ENCODE peak calls at places on chromosomes 7 and 10, in four cellular contexts. F is GM12865, X is esophagus muscularis mucosa, Z is fibroblast of lung. I is an unnamed sample.

GRCh38 chr10:73263948-73264347 is 11.5 kb upstream of the MRPS16 start:
- DNase-seq in X (no peak), F (peak), Z (peak), I (no peak)

GRCh38 chr7:123649956-123650355 is 5.7 kb upstream of the LMOD2 start:
- DNase-seq in F (no peak), X (no peak), Z (peak), I (no peak)

GRCh38 chr7:1458676-1459511 is at the start of gene MICALL2:
- DNase-seq in X (no peak), Z (peak), F (no peak), I (peak)

GRCh38 chr10:24737001-24737400 is 13.3 kb upstream of the ARHGAP21 start:
- DNase-seq in Z (no peak), F (no peak), X (no peak), I (no peak)

GRCh38 chr7:33423646-33424020 is 294.3 kb downstream of the BBS9 start:
- DNase-seq in F (peak), Z (no peak), X (no peak), I (no peak)

GRCh38 chr10:13241613-13242012 is 7.4 kb upstream of the UCMA start:
- DNase-seq in Z (no peak), X (no peak), F (no peak), I (no peak)

GRCh38 chr10:113283189-113283588 is 269.7 kb upstream of the HABP2 start:
- DNase-seq in F (no peak), X (no peak), Z (no peak), I (no peak)

GRCh38 chr7:90625562-90625961 is 29.4 kb downstream of the CDK14 start:
- DNase-seq in Z (peak), X (no peak), F (no peak), I (peak)

GRCh38 chr7:30353932-30354607 is 69.7 kb downstream of the ZNRF2 start:
- DNase-seq in Z (no peak), F (no peak), X (no peak), I (no peak)

GRCh38 chr7:30351274-30351673 is 66.9 kb downstream of the ZNRF2 start:
- DNase-seq in X (no peak), F (no peak), Z (no peak), I (no peak)

GRCh38 chr7:30353532-30353931 is 69.1 kb downstream of the ZNRF2 start:
- DNase-seq in Z (no peak), F (no peak), X (no peak), I (no peak)

GRCh38 chr7:30351724-30352123 is 67.3 kb downstream of the ZNRF2 start:
- DNase-seq in Z (no peak), X (no peak), F (no peak), I (peak)

DNA sequence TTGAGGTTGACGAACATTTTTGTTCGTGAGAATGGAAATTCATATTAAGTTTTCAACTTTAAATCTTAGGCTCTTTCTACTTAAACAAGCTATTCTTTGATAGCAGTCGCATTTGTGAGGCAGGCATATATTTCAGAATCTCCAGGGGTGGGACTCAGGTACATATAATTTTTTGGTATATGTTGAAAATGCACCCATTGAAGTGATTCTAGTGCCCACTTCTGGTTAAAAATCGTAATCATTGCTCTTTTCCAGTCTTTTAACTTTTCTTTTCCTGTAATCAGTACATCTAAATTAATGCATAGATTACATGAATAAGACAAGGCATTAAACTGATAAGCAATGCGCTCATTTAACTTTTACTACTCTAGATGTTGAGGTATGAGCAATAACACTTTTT is 67.8 kb downstream of the ZNRF2 start:
- DNase-seq in F (peak), X (no peak), Z (no peak), I (no peak)
- H3K4me3 ChIP-seq in F (no peak), X (no peak), Z (no peak), I (no peak)

GRCh38 chr10:127919418-127920191 is 12.7 kb downstream of the PTPRE start:
- DNase-seq in X (peak), Z (peak), F (no peak), I (no peak)
- TF ChIP-seq CTCF in X (no peak), Z (peak), F (no peak), I (peak)

GRCh38 chr10:102435529-102436233 is 3.3 kb upstream of the CUEDC2 start:
- DNase-seq in F (no peak), Z (no peak), X (no peak), I (no peak)
- H3K4me3 ChIP-seq in F (peak), Z (peak), X (peak), I (no peak)

DNA sequence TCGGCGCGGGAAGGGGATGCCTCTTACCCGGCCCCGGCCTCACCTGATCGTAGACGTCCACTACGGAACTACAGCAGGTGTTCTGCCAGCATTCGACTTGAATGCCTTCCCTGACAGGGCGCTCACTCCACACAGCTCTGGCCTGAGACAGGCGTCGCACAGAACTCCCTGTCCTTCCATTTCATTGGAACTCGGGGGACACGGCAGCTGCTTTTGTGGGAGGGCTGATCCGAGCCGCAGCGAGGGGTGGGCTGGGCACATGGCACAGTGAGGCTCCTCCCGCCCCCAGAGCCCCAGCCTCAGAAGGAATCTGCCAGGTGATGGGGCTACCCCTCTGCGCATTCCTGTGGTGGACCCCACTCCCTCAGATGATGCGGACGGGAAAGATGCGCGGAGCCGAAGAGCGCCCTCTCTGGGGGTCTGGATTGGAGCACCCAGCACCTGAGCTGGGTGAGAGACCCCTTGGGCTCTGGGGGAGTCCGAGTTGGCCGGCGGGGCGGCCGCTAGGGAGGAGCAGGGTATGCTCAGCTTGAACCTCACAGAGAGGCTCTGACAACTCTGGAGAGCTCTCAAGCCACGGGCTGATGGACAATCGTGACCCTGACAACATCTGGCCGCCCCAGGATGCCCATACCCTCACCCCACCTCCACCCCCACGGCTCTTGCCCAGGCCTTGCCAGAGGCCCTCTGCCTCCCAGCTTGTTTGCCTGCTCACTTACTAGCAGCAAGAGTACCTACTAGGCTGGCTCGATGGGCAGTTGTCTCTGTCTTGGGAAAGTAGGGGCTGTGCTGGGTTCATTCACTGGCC is 36.6 kb downstream of the RASGEF1A start:
- DNase-seq in Z (no peak), F (no peak), X (no peak), I (no peak)
- TF ChIP-seq CTCF in Z (no peak), F (no peak), X (no peak), I (peak)

GRCh38 chr7:2644514-2645273 is 12.9 kb downstream of the TTYH3 start:
- DNase-seq in X (no peak), Z (no peak), F (no peak), I (no peak)
- H3K4me3 ChIP-seq in X (no peak), Z (no peak), F (no peak), I (no peak)

DNA sequence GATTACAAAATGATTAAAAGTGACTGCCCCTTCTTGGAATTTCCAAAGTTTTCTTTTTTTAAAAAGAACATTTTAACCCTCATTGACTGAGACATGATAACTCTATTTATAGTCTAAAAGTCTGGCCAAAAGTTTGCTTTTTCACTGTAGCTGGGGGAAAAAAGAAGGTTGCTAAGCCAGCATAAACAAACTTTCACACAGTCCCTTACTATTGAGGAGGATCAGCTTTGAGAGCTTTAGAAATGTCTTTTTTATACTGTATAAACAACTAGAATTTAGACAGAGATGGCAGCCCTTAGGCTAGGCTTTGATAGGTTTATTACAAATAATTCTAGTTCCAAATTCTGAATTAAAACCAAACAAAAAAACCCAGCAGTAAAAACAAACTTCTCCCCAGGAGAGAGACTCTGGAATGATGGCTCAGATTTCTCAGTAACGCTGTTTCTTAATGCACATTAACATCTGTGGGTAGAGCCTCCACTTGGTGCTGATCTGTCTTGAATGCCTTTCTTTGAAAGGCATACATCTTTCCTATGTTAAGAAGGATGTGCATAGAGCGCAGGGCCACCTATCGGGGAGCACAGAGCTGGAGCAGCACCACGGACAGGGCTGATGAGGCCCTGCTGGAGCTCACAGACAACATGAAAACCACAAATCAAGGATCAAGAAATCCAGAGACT is 100.9 kb upstream of the PDLIM1 start:
- DNase-seq in Z (peak), F (peak), X (no peak), I (no peak)
- TF ChIP-seq CTCF in Z (peak), F (no peak), X (no peak), I (peak)

DNA sequence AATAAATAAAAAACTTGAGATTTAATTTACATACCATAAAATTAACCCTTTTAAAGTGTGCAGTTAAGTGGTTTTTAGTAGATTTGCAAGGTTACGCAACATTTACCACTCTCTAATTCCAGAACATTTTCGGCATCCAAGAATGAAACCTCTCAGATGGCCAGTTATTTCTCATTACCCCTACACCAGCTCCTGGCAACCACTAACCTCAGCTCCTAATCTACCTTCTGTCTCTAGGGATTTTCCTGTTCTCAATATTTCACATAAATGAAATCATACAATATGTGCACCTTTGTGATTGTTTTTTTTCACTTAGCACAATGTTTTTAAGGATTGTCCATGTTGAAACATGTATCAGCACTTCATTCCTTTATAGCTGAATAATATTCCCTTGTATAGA is 45.1 kb downstream of the INPP5F start:
- DNase-seq in Z (peak), F (no peak), X (no peak), I (no peak)
- H3K4me3 ChIP-seq in Z (no peak), F (no peak), X (no peak), I (no peak)

DNA sequence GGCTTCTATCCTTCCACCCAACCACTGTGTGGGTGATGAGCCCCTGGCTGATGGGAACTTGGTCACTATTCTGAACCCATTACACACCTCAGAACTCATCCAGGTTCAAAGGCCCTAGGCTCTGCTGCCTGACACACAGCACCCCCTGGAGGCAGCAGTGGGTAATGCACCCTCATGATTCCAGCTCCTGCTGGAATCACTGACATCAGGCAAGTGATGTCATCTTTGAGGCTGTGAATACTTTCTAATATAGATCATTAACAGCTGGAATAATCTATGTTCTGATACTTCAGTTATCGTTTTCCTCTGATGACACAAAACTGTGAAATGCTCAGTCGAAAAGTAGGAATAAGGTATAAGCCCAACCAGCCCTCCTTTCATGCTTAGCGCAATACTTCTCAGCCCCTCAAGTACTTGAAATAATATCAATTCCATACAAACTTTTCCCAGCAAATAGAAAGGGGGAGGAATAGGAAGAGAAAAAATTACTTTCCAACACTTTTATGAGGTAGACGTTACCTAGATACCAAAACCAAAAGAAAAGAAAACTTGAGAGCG is 7.5 kb upstream of the RBP3 start:
- DNase-seq in F (peak), X (no peak), Z (peak), I (no peak)
- TF ChIP-seq CTCF in F (peak), X (peak), Z (peak), I (peak)

DNA sequence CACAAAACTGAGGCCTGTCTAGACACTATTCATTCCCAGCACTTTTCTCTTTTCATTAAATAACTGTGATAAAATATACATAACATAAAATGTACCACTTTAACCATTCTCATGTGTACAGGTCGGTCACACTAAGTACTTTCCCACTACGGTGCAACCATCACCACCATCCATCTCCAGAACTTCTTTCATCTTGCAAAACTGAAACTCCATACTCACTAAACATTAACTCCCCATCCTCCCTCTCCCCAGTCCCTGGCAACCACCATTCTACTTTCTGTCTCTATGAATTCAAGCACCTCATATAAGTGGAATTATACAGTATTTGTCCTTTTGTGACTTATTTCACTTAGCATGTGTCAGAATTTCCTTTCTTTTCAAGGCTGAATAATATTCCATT is 53.0 kb downstream of the ARHGAP12 start:
- DNase-seq in F (peak), X (no peak), Z (no peak), I (no peak)
- H3K4me3 ChIP-seq in F (no peak), X (no peak), Z (no peak), I (no peak)

I was measured in retinal pigment epithelial cell.